ENCODE peak calls at places on chromosomes 7 and 10, in five cellular contexts. C is AG09309, Z is GM23338, Q is left ventricle myocardium inferior, V is IMR-90. B is an unnamed sample.
A peak's percentile ranks its signal among the peaks of the same experiment; 100 is the strongest.

GRCh38 chr7:80622531-80622930 is 15.9 kb upstream of the CD36 start:
- DNase-seq in C (peak; percentile 17), Z (no peak), Q (no peak), V (peak; percentile 85), B (peak; percentile 63)

GRCh38 chr7:18666107-18666728 is 170.7 kb downstream of the HDAC9 start:
- DNase-seq in C (peak; percentile 39), Z (peak; percentile 92), Q (peak; percentile 71), V (peak; percentile 74), B (peak; percentile 84)

GRCh38 chr10:33005322-33006282 is 47.6 kb upstream of the ITGB1 start:
- DNase-seq in C (peak; percentile 97), Z (peak; percentile 90), Q (peak; percentile 71), V (peak; percentile 98), B (peak; percentile 99)

GRCh38 chr10:122682522-122682921 is 17.1 kb downstream of the C10orf120 start:
- DNase-seq in C (no peak), Z (no peak), Q (peak; percentile 48), V (no peak), B (no peak)

GRCh38 chr10:17562572-17562971 is 54.6 kb downstream of the HACD1 start:
- DNase-seq in C (peak; percentile 53), Z (peak; percentile 31), Q (no peak), V (peak; percentile 69), B (peak; percentile 97)

GRCh38 chr10:49001861-49002675 is 62.4 kb upstream of the LRRC18 start:
- DNase-seq in C (no peak), Z (no peak), Q (peak; percentile 57), V (no peak), B (no peak)

GRCh38 chr7:78129865-78130264 is 331.3 kb downstream of the PHTF2 start:
- DNase-seq in C (no peak), Z (no peak), Q (no peak), V (no peak), B (no peak)

GRCh38 chr10:92241158-92241500 is 49.7 kb downstream of the CPEB3 start:
- DNase-seq in C (no peak), Z (peak; percentile 72), Q (no peak), V (peak; percentile 9), B (no peak)

GRCh38 chr10:59678884-59679301 is 30.8 kb downstream of the SLC16A9 start:
- DNase-seq in C (no peak), Z (no peak), Q (no peak), V (no peak), B (peak; percentile 76)

GRCh38 chr7:83414947-83415346 is 234.0 kb downstream of the SEMA3E start:
- DNase-seq in C (no peak), Z (no peak), Q (no peak), V (no peak), B (no peak)
- H3K4me3 ChIP-seq in C (no peak overlapping the region), Z (no peak overlapping the region), Q (no peak overlapping the region), V (no peak overlapping the region), B (no peak overlapping the region)

GRCh38 chr7:74325230-74325565 is 36.0 kb downstream of the CLIP2 start:
- DNase-seq in C (no peak), Z (no peak), Q (no peak), V (no peak), B (no peak)
- TF ChIP-seq CTCF in C (no peak), Z (no peak), Q (no peak), V (no peak), B (no peak)

DNA sequence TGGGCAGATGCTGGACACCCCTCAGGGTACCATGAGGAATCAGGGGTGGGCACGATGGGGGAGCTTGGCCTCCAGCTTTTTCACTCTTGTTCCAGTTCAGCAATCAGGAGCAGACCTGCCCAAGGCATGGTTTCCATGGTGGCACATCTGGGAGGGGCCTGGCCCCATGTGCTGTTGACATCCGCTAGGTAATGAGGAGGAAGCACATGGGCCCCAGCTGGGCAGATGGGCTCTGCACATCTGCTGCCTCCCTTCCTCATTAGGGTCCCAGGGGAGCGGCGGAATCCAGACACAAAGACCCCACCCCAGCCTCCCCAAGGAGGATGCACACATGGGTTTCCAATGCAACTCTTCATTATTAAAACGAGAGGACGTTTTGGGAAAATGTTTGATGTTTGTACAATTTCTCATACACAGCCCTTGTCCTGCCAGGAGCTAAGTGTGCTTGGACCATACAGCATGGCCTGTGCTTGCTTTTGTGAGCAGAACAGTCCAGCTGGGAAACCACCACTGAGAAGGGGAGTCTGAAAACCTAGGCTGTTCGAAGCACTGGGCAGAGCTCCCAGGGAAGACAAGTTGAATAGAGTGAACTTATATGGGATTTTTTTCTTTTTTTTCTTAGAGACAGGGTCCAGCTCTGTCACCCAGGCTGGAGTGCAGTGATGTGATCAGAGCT is 23.7 kb downstream of the FAM107B start:
- DNase-seq in C (no peak), Z (no peak), Q (peak; percentile 34), V (no peak), B (no peak)
- H3K4me3 ChIP-seq in C (no peak overlapping the region), Z (no peak overlapping the region), Q (no peak overlapping the region), V (no peak overlapping the region), B (no peak overlapping the region)

GRCh38 chr10:50552771-50553535 is 70.8 kb downstream of the SGMS1 start:
- DNase-seq in C (no peak), Z (peak; percentile 63), Q (no peak), V (peak; percentile 36), B (peak; percentile 37)
- TF ChIP-seq CTCF in C (peak; percentile 52), Z (peak; percentile 45), Q (peak; percentile 37), V (peak; percentile 39), B (peak; percentile 41)

GRCh38 chr10:77408259-77408658 is 229.3 kb downstream of the KCNMA1 start:
- DNase-seq in C (no peak), Z (no peak), Q (no peak), V (no peak), B (no peak)
- H3K4me3 ChIP-seq in C (no peak overlapping the region), Z (no peak overlapping the region), Q (no peak overlapping the region), V (no peak overlapping the region), B (no peak overlapping the region)

GRCh38 chr10:100817268-100817839 is 72.0 kb downstream of the PAX2 start:
- DNase-seq in C (no peak), Z (peak; percentile 75), Q (no peak), V (no peak), B (no peak)
- TF ChIP-seq CTCF in C (no peak), Z (peak; percentile 68), Q (no peak), V (no peak), B (no peak)

GRCh38 chr10:62543566-62543965 is 169.4 kb downstream of the ZNF365 start:
- DNase-seq in C (no peak), Z (no peak), Q (no peak), V (no peak), B (peak; percentile 34)

GRCh38 chr10:62541811-62542210 is 167.6 kb downstream of the ZNF365 start:
- DNase-seq in C (no peak), Z (no peak), Q (peak; percentile 19), V (no peak), B (no peak)

GRCh38 chr10:62543981-62544380 is 169.8 kb downstream of the ZNF365 start:
- DNase-seq in C (no peak), Z (no peak), Q (no peak), V (no peak), B (no peak)

GRCh38 chr10:62545667-62546066 is 171.5 kb downstream of the ZNF365 start:
- DNase-seq in C (peak; percentile 79), Z (no peak), Q (no peak), V (peak; percentile 39), B (peak; percentile 84)

GRCh38 chr10:62545155-62545554 is 171.0 kb downstream of the ZNF365 start:
- DNase-seq in C (no peak), Z (no peak), Q (no peak), V (no peak), B (no peak)
- H3K4me3 ChIP-seq in C (no peak overlapping the region), Z (no peak overlapping the region), Q (no peak overlapping the region), V (no peak overlapping the region), B (no peak overlapping the region)

DNA sequence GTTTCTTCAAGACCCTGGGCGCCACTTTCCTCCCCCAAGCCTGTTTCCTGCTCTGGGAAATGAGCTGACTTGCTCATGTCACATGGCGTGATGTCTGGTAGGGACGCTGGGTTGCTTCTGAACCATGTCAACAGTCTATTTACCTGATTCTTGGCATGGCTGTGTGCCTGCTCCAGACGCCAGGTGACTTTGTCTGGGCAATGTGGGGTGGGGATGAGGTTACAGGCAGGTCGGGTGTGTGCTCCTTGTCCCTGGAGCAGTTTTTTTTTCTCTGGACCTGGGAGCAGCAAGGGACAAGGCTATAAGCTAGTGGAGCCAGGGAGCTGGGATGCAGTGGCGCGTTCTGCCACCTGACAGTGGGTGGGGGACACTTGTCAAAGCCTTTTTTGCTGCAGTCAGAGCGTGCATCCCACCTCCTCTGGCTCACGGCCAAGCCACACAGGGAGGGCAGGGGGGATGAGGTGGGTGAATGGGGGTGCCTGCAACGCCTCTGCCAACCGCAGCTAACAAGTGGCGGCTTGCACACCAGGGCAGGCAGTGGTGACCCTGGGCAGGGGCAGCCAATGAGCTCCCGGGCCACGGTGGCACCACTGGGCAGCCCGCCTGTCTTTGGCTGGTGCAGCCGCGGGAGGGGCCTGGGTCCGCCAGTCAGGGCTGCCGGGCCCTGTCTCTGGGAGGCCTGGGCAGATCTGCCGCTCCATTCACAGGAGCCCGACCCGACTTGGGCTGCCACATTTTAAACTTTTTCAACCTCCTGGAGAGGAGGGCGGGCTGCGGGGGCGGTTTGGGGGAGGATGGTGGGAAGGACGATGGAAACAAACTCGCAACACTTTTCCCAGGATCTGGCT is 22.9 kb downstream of the DNAJB12 start:
- DNase-seq in C (no peak), Z (peak; percentile 84), Q (peak; percentile 81), V (peak; percentile 31), B (peak; percentile 96)
- TF ChIP-seq CTCF in C (no peak), Z (no peak), Q (peak; percentile 53), V (no peak), B (no peak)

GRCh38 chr10:102410427-102411073 is 8.0 kb downstream of the PSD start:
- DNase-seq in C (no peak), Z (peak; percentile 80), Q (no peak), V (no peak), B (no peak)
- H3K4me3 ChIP-seq in C (peak overlapping the region; percentile 28), Z (peak overlapping the region; percentile 75), Q (peak overlapping the region; percentile 60), V (peak overlapping the region; percentile 30), B (peak overlapping the region; percentile 34)

GRCh38 chr10:13683017-13683416 is 96.3 kb downstream of the PRPF18 start:
- DNase-seq in C (no peak), Z (no peak), Q (no peak), V (no peak), B (no peak)

GRCh38 chr10:13686331-13686752 is 99.6 kb downstream of the PRPF18 start:
- DNase-seq in C (no peak), Z (no peak), Q (peak; percentile 54), V (peak; percentile 50), B (peak; percentile 78)

GRCh38 chr10:13684252-13684791 is 97.6 kb downstream of the PRPF18 start:
- DNase-seq in C (no peak), Z (no peak), Q (peak; percentile 88), V (peak; percentile 88), B (peak; percentile 93)

GRCh38 chr10:13684813-13685511 is 98.2 kb downstream of the PRPF18 start:
- DNase-seq in C (no peak), Z (no peak), Q (no peak), V (no peak), B (peak; percentile 50)

DNA sequence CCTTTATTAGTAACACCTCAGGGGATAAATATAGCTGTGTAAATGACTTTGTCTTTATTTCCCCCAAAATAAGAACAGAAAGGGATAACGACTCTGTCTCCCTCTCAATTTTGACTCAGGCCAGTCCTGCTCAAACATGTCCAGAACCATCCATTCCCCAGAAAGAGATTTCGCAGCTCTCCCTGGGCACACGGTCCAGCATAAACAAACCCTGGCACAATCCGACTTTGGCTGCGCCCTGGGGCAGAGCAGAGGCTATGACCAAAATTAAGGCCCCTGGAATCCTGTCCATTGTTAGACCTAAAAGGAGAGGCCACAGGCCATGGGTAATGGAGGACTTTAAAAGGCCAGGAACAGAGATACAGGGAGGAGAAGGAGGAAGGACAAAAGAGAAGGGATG is 99.1 kb downstream of the PRPF18 start:
- DNase-seq in C (no peak), Z (no peak), Q (peak; percentile 55), V (no peak), B (no peak)
- TF ChIP-seq CTCF in C (no peak), Z (no peak), Q (no peak), V (no peak), B (no peak)